ENCODE peak calls at places on chromosomes 6 and 20, in six cellular contexts. G is GM20000, L is WTC11, C is Calu3, Q is anterior cingulate cortex, D is iris pigment epithelial cell. P is an unnamed sample.

GRCh38 chr6:75775219-75775618 is 26.2 kb downstream of the MYO6 start:
- DNase-seq in C (no peak), D (peak; percentile 69), Q (no peak), L (no peak), G (no peak), P (no peak)

GRCh38 chr6:78810146-78810545 is 57.2 kb upstream of the IRAK1BP1 start:
- DNase-seq in G (peak; percentile 20), C (peak; percentile 52), Q (no peak), D (peak; percentile 56), L (peak; percentile 21), P (no peak)

GRCh38 chr6:136926383-136926782 is 4.3 kb downstream of the SLC35D3 start:
- DNase-seq in L (no peak), D (no peak), G (no peak), Q (no peak), C (no peak), P (no peak)

GRCh38 chr6:44289726-44290125 is 19.5 kb downstream of the TMEM151B start:
- DNase-seq in Q (peak; percentile 25), C (no peak), L (no peak), D (no peak), G (no peak), P (no peak)

GRCh38 chr6:40796280-40797223 is 209.4 kb upstream of the LRFN2 start:
- DNase-seq in Q (no peak), G (no peak), L (no peak), D (no peak), C (no peak), P (no peak)

GRCh38 chr6:35590622-35591066 is 77.9 kb upstream of the TULP1 start:
- DNase-seq in Q (peak; percentile 16), G (no peak), L (no peak), C (no peak), D (peak; percentile 47), P (no peak)

GRCh38 chr6:33717857-33718552 is 6.5 kb upstream of the UQCC2 start:
- DNase-seq in G (no peak), Q (no peak), L (no peak), C (no peak), D (no peak), P (no peak)

GRCh38 chr20:18851556-18852098 is 38.0 kb downstream of the SCP2D1 start:
- DNase-seq in D (no peak), C (no peak), Q (no peak), G (no peak), L (no peak), P (no peak)

P was measured in Peyer's patch.